ENCODE peak calls at places on chromosomes 5 and 9, in seven cellular contexts. X, Q, L, B, K, N and S are unnamed samples.

GRCh38 chr5:109694451-109694891 is 4.7 kb downstream of the MAN2A1 start:
- DNase-seq in B (no peak), Q (no peak), N (no peak), L (no peak), X (no peak), K (no peak), S (no peak)

GRCh38 chr5:14900661-14901461 is 29.3 kb upstream of the ANKH start:
- DNase-seq in B (peak; percentile 36), N (no peak), L (no peak), Q (peak; percentile 82), X (no peak), K (no peak), S (no peak)

GRCh38 chr9:37836386-37836785 is 35.8 kb downstream of the DCAF10 start:
- DNase-seq in X (no peak), Q (no peak), B (no peak), N (no peak), L (no peak), K (no peak), S (peak; percentile 67)

GRCh38 chr9:134339183-134339806 is 13.0 kb downstream of the RXRA start:
- DNase-seq in L (no peak), N (no peak), B (no peak), Q (peak; percentile 55), K (no peak), X (no peak), S (no peak)

GRCh38 chr5:159337291-159337974 is 7.1 kb upstream of the IL12B start:
- DNase-seq in N (peak; percentile 26), B (no peak), Q (peak; percentile 39), X (no peak), L (no peak), K (no peak), S (no peak)

GRCh38 chr5:41747291-41747690 is 122.9 kb downstream of the OXCT1 start:
- DNase-seq in X (no peak), K (no peak), N (no peak), B (peak; percentile 34), L (no peak), Q (peak; percentile 72), S (no peak)

GRCh38 chr9:90898229-90898628 is 96.6 kb downstream of the SYK start:
- DNase-seq in Q (peak; percentile 33), K (no peak), L (no peak), B (peak; percentile 42), N (no peak), X (no peak), S (no peak)

GRCh38 chr5:89421035-89421434 is 538.1 kb upstream of the MEF2C start:
- DNase-seq in X (no peak), Q (no peak), L (no peak), B (no peak), K (no peak), N (peak; percentile 59), S (no peak)

GRCh38 chr9:14515564-14516198 is 177.6 kb downstream of the ZDHHC21 start:
- DNase-seq in Q (no peak), N (no peak), K (no peak), X (no peak), B (no peak), L (no peak), S (no peak)

GRCh38 chr5:140040358-140040757 is 2.7 kb downstream of the NRG2 start:
- DNase-seq in L (no peak), Q (no peak), N (no peak), B (no peak), X (no peak), K (no peak), S (no peak)

GRCh38 chr9:20255052-20255451 is 367.2 kb downstream of the MLLT3 start:
- DNase-seq in B (no peak), Q (no peak), N (no peak), X (no peak), L (no peak), K (no peak), S (no peak)

GRCh38 chr5:148972958-148973357 is 89.9 kb downstream of the SH3TC2 start:
- DNase-seq in K (no peak), Q (peak; percentile 83), X (no peak), B (no peak), L (no peak), N (no peak), S (no peak)

GRCh38 chr5:60287174-60287771 is 393.7 kb upstream of the PDE4D start:
- DNase-seq in N (peak; percentile 72), K (no peak), B (peak; percentile 79), L (no peak), X (no peak), Q (peak; percentile 48), S (no peak)

GRCh38 chr5:171893290-171893890 is 107.8 kb downstream of the SMIM23 start:
- DNase-seq in Q (peak; percentile 69), N (no peak), K (no peak), X (no peak), L (no peak), B (no peak), S (no peak)

GRCh38 chr5:107213025-107213424 is 457.7 kb downstream of the EFNA5 start:
- DNase-seq in X (no peak), Q (no peak), L (no peak), B (no peak), N (no peak), K (no peak), S (no peak)

GRCh38 chr9:6565312-6565711 is 80.2 kb downstream of the GLDC start:
- DNase-seq in X (no peak), L (no peak), Q (no peak), K (no peak), N (no peak), B (no peak), S (no peak)

GRCh38 chr9:3962467-3962866 is 337.4 kb downstream of the GLIS3 start:
- DNase-seq in K (no peak), B (no peak), X (no peak), Q (peak; percentile 56), L (no peak), N (no peak), S (no peak)

GRCh38 chr5:178215263-178216002 is 11.1 kb downstream of the HNRNPAB start:
- DNase-seq in B (no peak), X (no peak), K (no peak), N (no peak), Q (no peak), L (no peak), S (no peak)

DNA sequence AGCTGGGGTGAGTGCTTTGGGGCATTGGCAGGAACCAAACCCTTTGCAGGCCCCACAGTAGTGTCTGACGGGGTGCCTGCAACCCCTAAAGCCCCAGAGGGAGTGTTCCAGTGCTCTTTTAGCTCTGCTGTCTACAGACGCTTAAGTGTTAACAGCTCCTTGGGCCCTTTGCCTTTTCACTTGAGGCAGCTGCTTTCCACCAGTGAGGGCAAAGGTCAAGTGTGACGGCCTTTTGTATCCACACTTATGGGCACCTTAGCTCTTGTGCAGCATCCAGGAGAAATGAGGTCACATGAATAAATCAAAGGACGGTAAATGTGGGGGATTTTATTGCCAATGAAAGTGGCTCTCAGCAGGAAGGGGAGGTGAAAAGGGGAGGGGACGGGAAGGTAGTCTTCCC is 241.4 kb upstream of the PCSK5 start:
- DNase-seq in L (no peak), X (no peak), B (peak; percentile 56), K (no peak), N (no peak), Q (no peak), S (no peak)
- TF ChIP-seq CTCF in L (no peak), X (no peak), B (no peak), K (no peak), N (no peak), Q (no peak), S (no peak)

DNA sequence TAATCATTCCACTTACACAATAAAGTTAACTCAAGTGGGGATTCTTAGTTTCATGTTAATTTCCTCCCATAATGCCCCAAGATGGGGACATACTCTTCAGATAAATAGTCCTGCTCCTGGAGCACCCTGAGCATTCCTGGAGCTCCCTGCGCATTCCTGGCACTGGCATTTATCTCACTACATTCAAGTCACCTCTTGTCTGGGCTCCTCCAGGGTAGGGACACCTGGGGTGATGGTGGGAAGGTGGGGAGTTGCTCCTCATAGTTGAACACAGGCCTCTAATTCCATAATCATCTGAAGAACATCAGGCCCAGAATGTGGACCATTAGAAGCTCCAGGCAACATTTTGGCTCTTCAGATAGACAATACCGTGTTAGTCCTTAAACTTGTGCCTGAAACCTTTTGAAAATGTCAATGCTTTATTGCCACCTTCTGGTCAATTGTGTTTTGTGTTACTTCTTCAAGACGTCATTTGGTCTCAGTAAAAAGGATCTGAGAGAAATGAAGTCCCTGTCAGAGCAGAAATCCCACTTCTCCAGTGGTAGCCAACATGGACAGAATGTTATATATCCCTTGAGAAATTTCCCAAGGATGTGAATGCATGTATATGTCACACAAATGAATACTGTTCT is 14.2 kb upstream of the AGGF1 start:
- DNase-seq in Q (peak; percentile 83), K (no peak), L (no peak), X (no peak), N (peak; percentile 50), B (peak; percentile 64), S (no peak)
- TF ChIP-seq CTCF in Q (peak; percentile 30), K (peak; percentile 67), L (no peak), X (no peak), N (peak; percentile 44), B (peak; percentile 43), S (peak; percentile 10)

GRCh38 chr5:135319458-135319857 is 79.6 kb downstream of the MACROH2A1 start:
- DNase-seq in X (no peak), Q (no peak), N (no peak), B (no peak), L (no peak), K (peak; percentile 17), S (no peak)

GRCh38 chr5:135318924-135319323 is 80.1 kb downstream of the MACROH2A1 start:
- DNase-seq in Q (no peak), B (no peak), N (no peak), X (no peak), L (peak; percentile 69), K (peak; percentile 20), S (no peak)

GRCh38 chr5:135320718-135321484 is 78.1 kb downstream of the MACROH2A1 start:
- DNase-seq in X (no peak), B (no peak), K (peak; percentile 13), L (no peak), Q (no peak), N (no peak), S (no peak)

GRCh38 chr5:135318037-135318436 is 81.0 kb downstream of the MACROH2A1 start:
- DNase-seq in K (peak; percentile 13), N (no peak), B (no peak), Q (no peak), X (no peak), L (no peak), S (no peak)

DNA sequence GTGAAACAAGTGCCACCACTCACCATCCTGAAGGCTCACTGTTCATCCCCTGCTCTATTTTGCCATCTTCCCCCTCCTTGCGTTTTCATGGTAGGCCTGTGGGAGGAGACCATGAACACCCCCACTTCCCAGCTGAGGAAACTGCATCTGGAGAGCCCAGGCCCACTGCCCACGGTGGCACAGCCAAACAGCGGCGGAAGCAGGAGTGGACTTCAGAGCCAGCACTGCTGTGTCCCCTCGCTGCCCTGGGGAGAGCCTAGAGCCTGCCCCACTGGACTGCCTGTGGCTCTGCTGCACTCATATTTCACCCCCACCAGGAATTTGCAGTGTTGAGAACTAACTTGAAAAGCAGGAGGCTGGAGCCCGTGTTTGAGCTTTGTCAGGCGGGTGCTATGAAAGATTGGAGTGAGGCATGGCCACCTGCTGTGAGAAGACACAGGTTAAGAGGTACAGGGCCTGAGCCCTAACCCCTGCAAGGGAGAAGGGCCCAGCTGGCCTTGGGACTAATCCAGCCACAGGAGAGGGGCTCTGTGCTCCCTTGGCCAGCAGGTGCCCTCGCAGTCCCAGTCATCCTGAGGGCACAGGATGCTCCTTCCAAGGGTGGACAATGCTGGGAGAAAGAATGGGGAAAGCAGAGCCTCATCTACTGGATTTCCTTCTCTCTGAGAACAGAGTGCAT is 79.0 kb downstream of the MACROH2A1 start:
- DNase-seq in K (peak; percentile 30), L (no peak), N (no peak), Q (no peak), B (no peak), X (no peak), S (no peak)
- TF ChIP-seq CTCF in K (no peak), L (no peak), N (no peak), Q (no peak), B (peak; percentile 8), X (no peak), S (no peak)

GRCh38 chr5:138053554-138053953 is 20.7 kb upstream of the FAM13B start:
- DNase-seq in N (no peak), B (no peak), K (no peak), Q (no peak), X (no peak), L (no peak), S (no peak)
- TF ChIP-seq CTCF in N (no peak), B (no peak), K (no peak), Q (no peak), X (no peak), L (no peak), S (no peak)